ENCODE peak calls at places on chromosomes 11 and 22, in ten cellular contexts. P is HCT116, F is K562, G is IMR-90, A is ovary, S is sigmoid colon, C is prostate gland, Z is A549, Q is body of pancreas, U is heart left ventricle. W is an unnamed sample.

GRCh38 chr11:85809881-85810280 is 1.1 kb downstream of the SYTL2 start:
- DNase-seq in P (no peak), F (no peak), G (no peak), A (no peak), S (no peak), C (no peak), Z (peak; percentile 32), Q (no peak), U (no peak), W (no peak)

GRCh38 chr11:31645747-31646146 is 136.2 kb downstream of the ELP4 start:
- DNase-seq in P (peak; percentile 33), F (peak; percentile 9), G (peak; percentile 88), A (no peak), S (no peak), C (no peak), Z (peak; percentile 76), Q (no peak), U (no peak), W (no peak)

GRCh38 chr22:27495325-27495724 is 306.2 kb downstream of the MN1 start:
- DNase-seq in P (no peak), F (no peak), G (no peak), A (no peak), S (no peak), C (no peak), Z (no peak), Q (no peak), U (no peak), W (no peak)

GRCh38 chr11:34235591-34236071 is 122.2 kb downstream of the ABTB2 start:
- DNase-seq in P (no peak), F (no peak), G (no peak), A (no peak), S (no peak), C (no peak), Z (no peak), Q (no peak), U (no peak), W (no peak)

GRCh38 chr11:83480811-83481210 is 194.6 kb upstream of the CCDC90B start:
- DNase-seq in P (no peak), F (no peak), G (no peak), A (no peak), S (no peak), C (no peak), Z (no peak), Q (no peak), U (no peak), W (no peak)

GRCh38 chr11:85831050-85831449 is 20.1 kb upstream of the SYTL2 start:
- DNase-seq in P (no peak), F (no peak), G (no peak), A (no peak), S (no peak), C (no peak), Z (no peak), Q (no peak), U (no peak), W (no peak)

GRCh38 chr11:92852946-92853345 is 116.5 kb upstream of the MTNR1B start:
- DNase-seq in P (no peak), F (no peak), G (no peak), A (no peak), S (no peak), C (peak; percentile 80), Z (no peak), Q (no peak), U (no peak), W (no peak)

GRCh38 chr22:46042786-46043185 is 65.8 kb upstream of the WNT7B start:
- DNase-seq in P (no peak), F (no peak), G (peak; percentile 32), A (peak; percentile 17), S (peak; percentile 63), C (no peak), Z (no peak), Q (peak; percentile 11), U (peak; percentile 18), W (peak; percentile 29)

GRCh38 chr22:23767673-23768548 is at the start of gene CHCHD10:
- DNase-seq in P (peak; percentile 60), F (peak; percentile 83), G (peak; percentile 50), A (peak; percentile 80), S (peak; percentile 92), C (peak; percentile 81), Z (peak; percentile 77), Q (peak; percentile 85), U (peak; percentile 88), W (peak; percentile 93)
- H3K4me1 ChIP-seq in P (peaks cover 22% of the 10 kb centered on the region), F (peaks cover 62% of the 10 kb centered on the region), G (peaks cover 10% of the 10 kb centered on the region), A (peaks cover 10% of the 10 kb centered on the region), S (peaks cover 84% of the 10 kb centered on the region), C (peaks cover 6% of the 10 kb centered on the region), Z (peaks cover 32% of the 10 kb centered on the region), Q (peaks cover 40% of the 10 kb centered on the region), U (peaks cover 31% of the 10 kb centered on the region), W (no peaks in the 10 kb centered on the region)

GRCh38 chr11:123062158-123062891 is 389 bp upstream of the HSPA8 start:
- DNase-seq in P (peak; percentile 97), F (peak; percentile 89), G (peak; percentile 100), A (peak; percentile 99), S (peak; percentile 100), C (peak; percentile 99), Z (peak; percentile 97), Q (peak; percentile 99), U (peak; percentile 99), W (peak; percentile 100)
- TF ChIP-seq POLR2A in P (no peak), F (no peak), G (no peak), A (peak; percentile 93), S (peak; percentile 44), C (peak; percentile 69), Z (peak; percentile 26), Q (no peak), U (no peak), W (peak; percentile 13)

GRCh38 chr22:37733625-37734401 is 37.0 kb downstream of the TRIOBP start:
- DNase-seq in P (no peak), F (no peak), G (no peak), A (peak; percentile 59), S (no peak), C (no peak), Z (no peak), Q (peak; percentile 66), U (no peak), W (no peak)

GRCh38 chr22:37734402-37734700 is 37.5 kb downstream of the TRIOBP start:
- DNase-seq in P (no peak), F (no peak), G (no peak), A (peak; percentile 38), S (no peak), C (no peak), Z (no peak), Q (no peak), U (no peak), W (no peak)

GRCh38 chr22:37732699-37733607 is 36.1 kb downstream of the TRIOBP start:
- DNase-seq in P (no peak), F (no peak), G (no peak), A (peak; percentile 17), S (no peak), C (no peak), Z (no peak), Q (no peak), U (no peak), W (no peak)

GRCh38 chr22:37735054-37735453 is 38.2 kb downstream of the TRIOBP start:
- DNase-seq in P (no peak), F (peak; percentile 73), G (no peak), A (peak; percentile 44), S (peak; percentile 75), C (no peak), Z (peak; percentile 67), Q (peak; percentile 66), U (no peak), W (peak; percentile 84)

GRCh38 chr22:37731804-37732471 is 35.1 kb downstream of the TRIOBP start:
- DNase-seq in P (no peak), F (peak; percentile 27), G (no peak), A (no peak), S (no peak), C (no peak), Z (peak; percentile 84), Q (peak; percentile 37), U (no peak), W (no peak)
- H3K27ac ChIP-seq in P (no peak overlapping the region), F (peak overlapping the region; percentile 55), G (no peak overlapping the region), A (peak overlapping the region; percentile 33), S (no peak overlapping the region), C (no peak overlapping the region), Z (peak overlapping the region; percentile 60), Q (no peak overlapping the region), U (peak overlapping the region; percentile 82), W (peak overlapping the region; percentile 82)

GRCh38 chr11:100741866-100742625 is 55.0 kb downstream of the ARHGAP42 start:
- DNase-seq in P (no peak), F (no peak), G (peak; percentile 30), A (no peak), S (no peak), C (no peak), Z (no peak), Q (no peak), U (no peak), W (no peak)
- H3K4me1 ChIP-seq in P (peaks cover 36% of the 10 kb centered on the region), F (no peaks in the 10 kb centered on the region), G (peaks cover 11% of the 10 kb centered on the region), A (peaks cover 11% of the 10 kb centered on the region), S (peaks cover 13% of the 10 kb centered on the region), C (no peaks in the 10 kb centered on the region), Z (peaks cover 38% of the 10 kb centered on the region), Q (peaks cover 17% of the 10 kb centered on the region), U (peaks cover 16% of the 10 kb centered on the region), W (peaks cover 29% of the 10 kb centered on the region)

W was measured in right lobe of liver.